ENCODE peak calls at places on chromosomes 11 and 22, in nine cellular contexts. T is stomach, Q is SK-N-SH, S is sigmoid colon, D is H1, U is upper lobe of left lung, L is K562, J is GM12878, O is suprapubic skin. A is an unnamed sample.
A peak's percentile ranks its signal among the peaks of the same experiment; 100 is the strongest.

GRCh38 chr22:46111645-46112306 is 38.5 kb upstream of the PPARA start:
- DNase-seq in J (no peak), O (no peak), U (peak; percentile 78), D (no peak), T (no peak), S (no peak), L (no peak), Q (no peak), A (no peak)

GRCh38 chr11:106167085-106167484 is 89.6 kb downstream of the AASDHPPT start:
- DNase-seq in D (no peak), O (no peak), L (no peak), J (no peak), S (no peak), T (no peak), Q (no peak), U (no peak), A (no peak)

GRCh38 chr11:58999291-58999680 is 60.0 kb downstream of the GLYATL1 start:
- DNase-seq in O (no peak), Q (no peak), T (no peak), U (no peak), D (no peak), L (no peak), J (no peak), S (no peak), A (no peak)

GRCh38 chr11:106424111-106424510 is 346.6 kb downstream of the AASDHPPT start:
- DNase-seq in T (no peak), U (no peak), L (no peak), S (no peak), D (no peak), Q (no peak), J (no peak), O (no peak), A (no peak)

GRCh38 chr22:31241200-31241599 is 29.1 kb downstream of the LIMK2 start:
- DNase-seq in S (no peak), T (no peak), U (no peak), D (no peak), L (peak; percentile 10), O (no peak), J (no peak), Q (no peak), A (no peak)

GRCh38 chr11:82936261-82936660 is 34.7 kb downstream of the DDIAS start:
- DNase-seq in J (no peak), T (no peak), S (no peak), O (no peak), Q (no peak), L (no peak), D (no peak), U (no peak), A (no peak)

GRCh38 chr11:71418643-71419042 is 29.6 kb downstream of the DHCR7 start:
- DNase-seq in Q (no peak), U (no peak), O (no peak), T (no peak), J (peak; percentile 55), S (no peak), L (no peak), D (no peak), A (peak; percentile 15)

GRCh38 chr11:13786688-13787087 is 118.2 kb downstream of the FAR1 start:
- DNase-seq in Q (no peak), J (no peak), L (no peak), O (no peak), D (no peak), T (no peak), U (no peak), S (no peak), A (no peak)

GRCh38 chr11:3735827-3736226 is 61.5 kb downstream of the NUP98 start:
- DNase-seq in Q (no peak), J (no peak), L (no peak), U (no peak), T (no peak), O (no peak), S (no peak), D (no peak), A (no peak)

GRCh38 chr11:17046690-17047089 is 30.8 kb downstream of the RPS13 start:
- DNase-seq in S (no peak), D (no peak), U (no peak), Q (no peak), O (no peak), J (no peak), L (no peak), T (no peak), A (no peak)

GRCh38 chr11:64894070-64894811 is 15.8 kb upstream of the EHD1 start:
- DNase-seq in U (peak; percentile 87), T (peak; percentile 92), S (peak; percentile 90), Q (peak; percentile 97), J (no peak), D (peak; percentile 50), L (peak; percentile 86), O (peak; percentile 93), A (peak; percentile 95)

GRCh38 chr22:41445171-41446056 is 1.2 kb downstream of the TOB2 start:
- DNase-seq in J (no peak), Q (no peak), L (no peak), D (no peak), O (no peak), T (peak; percentile 32), S (peak; percentile 76), U (no peak), A (peak; percentile 31)

GRCh38 chr11:70381872-70382842 is 16.2 kb upstream of the CTTN start:
- DNase-seq in J (no peak), Q (no peak), L (peak; percentile 63), U (no peak), O (no peak), S (peak; percentile 56), T (no peak), D (no peak), A (no peak)

GRCh38 chr11:131888230-131888826 is 517.9 kb downstream of the NTM start:
- DNase-seq in Q (no peak), T (no peak), U (no peak), L (no peak), O (no peak), S (no peak), J (no peak), D (no peak), A (no peak)

DNA sequence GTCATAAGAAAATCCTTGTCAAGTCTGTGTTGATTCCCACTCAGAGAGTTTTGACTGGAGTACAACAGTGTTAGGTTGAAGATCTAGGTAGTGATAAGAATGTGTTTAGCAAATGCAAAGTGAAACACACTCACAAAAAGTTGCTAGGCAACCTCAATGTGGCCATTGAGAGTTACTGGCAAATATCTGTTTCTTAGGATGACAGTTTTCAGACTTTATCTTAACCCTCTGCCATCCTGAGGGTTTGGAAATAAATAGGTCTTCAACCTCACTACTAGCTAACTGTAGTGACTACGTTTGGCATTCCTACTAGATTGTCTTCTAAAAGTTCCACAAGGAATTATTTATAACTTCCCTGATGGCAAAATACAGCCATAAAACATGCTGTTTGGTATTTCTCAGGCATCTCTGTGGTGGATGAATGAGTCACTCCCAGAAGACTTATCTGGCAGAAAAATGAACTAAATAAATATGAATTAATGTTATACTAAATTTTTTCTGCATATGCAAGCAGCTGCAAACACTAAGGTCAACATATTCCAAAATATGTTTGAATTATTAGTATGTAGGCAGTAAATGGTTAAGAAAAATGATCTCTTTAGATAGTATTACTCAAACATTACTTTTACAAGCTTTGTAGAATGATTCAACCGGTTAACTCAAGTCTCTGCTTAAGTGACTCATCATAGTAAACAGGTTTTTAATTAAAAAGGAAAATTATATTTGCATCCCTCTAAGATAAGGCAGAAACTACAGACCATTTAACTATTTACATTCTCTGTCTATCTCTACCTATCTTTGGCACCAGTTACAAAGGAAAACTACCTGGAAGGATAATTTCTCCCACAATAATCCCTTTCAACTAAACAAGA is 17.1 kb upstream of the SYTL2 start:
- DNase-seq in S (no peak), U (no peak), Q (no peak), D (no peak), L (no peak), J (no peak), T (no peak), O (no peak), A (no peak)
- TF ChIP-seq EP300 in S (no peak), U (no peak), Q (peak; percentile 95), D (no peak), L (no peak), J (no peak), T (no peak), O (no peak), A (no peak)

DNA sequence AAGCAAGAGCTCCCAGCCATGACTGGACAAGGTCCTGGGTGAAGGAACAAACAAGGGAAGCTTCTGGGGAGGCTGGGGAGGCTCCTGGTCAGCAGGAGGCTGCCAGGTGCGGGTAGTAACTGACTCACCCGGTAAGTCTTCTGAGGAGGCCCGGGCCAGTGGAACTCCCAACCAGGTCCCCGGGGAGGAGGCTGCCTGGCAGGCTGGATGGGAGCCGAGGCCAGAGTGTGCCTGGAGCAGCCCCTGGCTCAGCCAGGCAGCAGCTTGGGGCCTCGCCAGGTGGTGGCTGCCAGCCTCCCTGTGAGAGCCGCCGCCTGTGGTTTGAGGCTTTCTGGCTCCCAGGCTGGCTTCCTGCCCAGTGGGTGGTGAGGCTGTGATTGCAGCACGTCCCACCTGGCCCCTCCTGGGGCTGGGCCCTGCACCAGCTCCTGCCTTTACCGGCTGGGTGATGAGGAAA is 46.2 kb downstream of the IGF2 start:
- DNase-seq in Q (peak; percentile 55), L (no peak), J (no peak), D (no peak), U (peak; percentile 88), O (peak; percentile 80), T (peak; percentile 98), S (peak; percentile 73), A (peak; percentile 71)
- TF ChIP-seq POLR2AphosphoS5 in Q (no peak), L (no peak), J (no peak), D (no peak), U (no peak), O (no peak), T (no peak), S (no peak), A (no peak)

DNA sequence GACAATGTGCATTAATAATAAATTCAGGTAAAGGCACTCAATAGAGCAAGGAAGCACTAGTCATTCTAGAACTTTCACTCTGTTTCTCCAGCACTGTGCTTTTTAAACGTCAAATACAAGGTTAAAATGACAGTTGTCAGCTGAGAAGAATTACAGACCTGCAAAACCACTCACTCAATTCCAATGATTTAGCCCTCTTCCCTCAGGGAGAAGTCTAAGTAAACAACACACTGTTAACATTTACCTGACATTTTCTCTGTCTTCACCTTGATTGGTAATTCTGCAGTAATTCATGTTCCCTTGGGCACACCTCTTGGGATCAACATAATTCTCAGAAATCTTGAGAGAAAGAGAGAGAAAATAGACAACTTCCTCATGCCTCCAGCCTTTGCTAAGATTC is 517.0 kb upstream of the FAT3 start:
- DNase-seq in U (no peak), Q (no peak), O (no peak), L (no peak), D (no peak), S (no peak), T (no peak), J (no peak), A (no peak)
- H3K9me3 ChIP-seq in U (no peaks in the 10 kb centered on the region), Q (no peaks in the 10 kb centered on the region), O (no peaks in the 10 kb centered on the region), L (no peaks in the 10 kb centered on the region), D (no peaks in the 10 kb centered on the region), S (no peaks in the 10 kb centered on the region), T (no peaks in the 10 kb centered on the region), J (no peaks in the 10 kb centered on the region), A (no peaks in the 10 kb centered on the region)

DNA sequence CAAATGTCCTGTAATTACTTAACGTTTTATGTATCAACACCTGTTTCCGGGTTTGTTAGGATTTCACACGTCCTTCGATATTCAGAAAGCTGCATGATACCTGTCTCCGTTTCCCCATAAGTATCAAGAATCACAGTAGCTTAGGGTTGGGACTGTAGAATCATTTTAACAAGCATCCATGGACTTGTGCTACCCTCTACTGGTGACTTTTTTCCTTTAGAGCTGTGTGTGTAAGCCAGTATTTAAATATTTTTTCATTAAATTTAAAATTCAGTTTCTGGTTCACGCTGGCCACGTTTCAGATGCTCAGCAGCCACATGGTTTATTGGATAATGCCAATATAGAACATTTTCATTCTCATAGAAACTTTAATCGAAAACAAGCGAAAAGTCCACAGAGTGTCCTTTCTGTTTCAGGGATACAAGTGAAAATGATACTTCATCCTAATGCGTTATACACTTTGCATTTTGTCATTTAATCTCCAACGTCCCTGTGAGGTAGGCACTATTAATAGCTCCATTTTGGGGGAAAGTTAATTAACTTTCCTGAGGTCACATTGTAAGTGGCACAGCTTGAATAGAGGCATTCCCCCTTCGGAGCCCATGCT is 61.5 kb upstream of the SLC25A18 start:
- DNase-seq in L (peak; percentile 57), T (no peak), Q (peak; percentile 69), J (peak; percentile 57), S (no peak), O (no peak), D (no peak), U (no peak), A (peak; percentile 9)
- TF ChIP-seq EP300 in L (no peak), T (no peak), Q (no peak), J (no peak), S (no peak), O (no peak), D (no peak), U (no peak), A (no peak)